ENCODE peak calls at places on chromosomes 12 and 14, in nine cellular contexts. One of them, this sample, is unnamed.

GRCh38 chr12:21975293-21975692 is 34.1 kb upstream of the ABCC9 start:
- DNase-seq in T-cell: no peak
- DNase-seq in stimulated activated CD4-positive, alpha-beta T cell treated with anti-CD3 and anti-CD28 coated beads, Interleukin-4, amount 100 ng/mL, for 48 hours: no peak
- DNase-seq in kidney epithelial cell: no peak
- DNase-seq in GM12865: no peak
- DNase-seq in IMR-90: no peak
- DNase-seq in naive thymus-derived CD8-positive, alpha-beta T cell: no peak
- DNase-seq in Daoy: no peak
- DNase-seq in prostate gland: no peak
- DNase-seq in this sample: no peak

GRCh38 chr14:56554301-56554700 is 25.3 kb upstream of the TMEM260 start:
- DNase-seq in T-cell: no peak
- DNase-seq in stimulated activated CD4-positive, alpha-beta T cell treated with anti-CD3 and anti-CD28 coated beads, Interleukin-4, amount 100 ng/mL, for 48 hours: no peak
- DNase-seq in kidney epithelial cell: no peak
- DNase-seq in GM12865: no peak
- DNase-seq in IMR-90: no peak
- DNase-seq in naive thymus-derived CD8-positive, alpha-beta T cell: no peak
- DNase-seq in Daoy: no peak
- DNase-seq in prostate gland: no peak
- DNase-seq in this sample: no peak

GRCh38 chr14:90053044-90053443 is 8.8 kb upstream of the KCNK13 start:
- DNase-seq in T-cell: no peak
- DNase-seq in stimulated activated CD4-positive, alpha-beta T cell treated with anti-CD3 and anti-CD28 coated beads, Interleukin-4, amount 100 ng/mL, for 48 hours: no peak
- DNase-seq in kidney epithelial cell: no peak
- DNase-seq in GM12865: no peak
- DNase-seq in IMR-90: peak
- DNase-seq in naive thymus-derived CD8-positive, alpha-beta T cell: no peak
- DNase-seq in Daoy: no peak
- DNase-seq in prostate gland: no peak
- DNase-seq in this sample: no peak

GRCh38 chr12:28759334-28759733 is 389.7 kb upstream of the FAR2 start:
- DNase-seq in T-cell: no peak
- DNase-seq in stimulated activated CD4-positive, alpha-beta T cell treated with anti-CD3 and anti-CD28 coated beads, Interleukin-4, amount 100 ng/mL, for 48 hours: no peak
- DNase-seq in kidney epithelial cell: peak
- DNase-seq in GM12865: no peak
- DNase-seq in IMR-90: peak
- DNase-seq in naive thymus-derived CD8-positive, alpha-beta T cell: no peak
- DNase-seq in Daoy: no peak
- DNase-seq in prostate gland: no peak
- DNase-seq in this sample: no peak

GRCh38 chr12:54412786-54413185 is 6.3 kb downstream of the ITGA5 start:
- DNase-seq in T-cell: no peak
- DNase-seq in stimulated activated CD4-positive, alpha-beta T cell treated with anti-CD3 and anti-CD28 coated beads, Interleukin-4, amount 100 ng/mL, for 48 hours: no peak
- DNase-seq in kidney epithelial cell: no peak
- DNase-seq in GM12865: no peak
- DNase-seq in IMR-90: no peak
- DNase-seq in naive thymus-derived CD8-positive, alpha-beta T cell: no peak
- DNase-seq in Daoy: no peak
- DNase-seq in prostate gland: no peak
- DNase-seq in this sample: no peak

GRCh38 chr12:21697829-21698630 is 40.4 kb upstream of the LDHB start:
- DNase-seq in T-cell: no peak
- DNase-seq in stimulated activated CD4-positive, alpha-beta T cell treated with anti-CD3 and anti-CD28 coated beads, Interleukin-4, amount 100 ng/mL, for 48 hours: no peak
- DNase-seq in kidney epithelial cell: no peak
- DNase-seq in GM12865: peak
- DNase-seq in IMR-90: peak
- DNase-seq in naive thymus-derived CD8-positive, alpha-beta T cell: peak
- DNase-seq in Daoy: peak
- DNase-seq in prostate gland: no peak
- DNase-seq in this sample: no peak

GRCh38 chr14:102262894-102263462 is 42.0 kb downstream of the MOK start:
- DNase-seq in T-cell: no peak
- DNase-seq in stimulated activated CD4-positive, alpha-beta T cell treated with anti-CD3 and anti-CD28 coated beads, Interleukin-4, amount 100 ng/mL, for 48 hours: no peak
- DNase-seq in kidney epithelial cell: peak
- DNase-seq in GM12865: no peak
- DNase-seq in IMR-90: peak
- DNase-seq in naive thymus-derived CD8-positive, alpha-beta T cell: no peak
- DNase-seq in Daoy: peak
- DNase-seq in prostate gland: no peak
- DNase-seq in this sample: no peak

GRCh38 chr14:86481105-86481504 is 951.2 kb downstream of the FLRT2 start:
- DNase-seq in T-cell: no peak
- DNase-seq in stimulated activated CD4-positive, alpha-beta T cell treated with anti-CD3 and anti-CD28 coated beads, Interleukin-4, amount 100 ng/mL, for 48 hours: no peak
- DNase-seq in kidney epithelial cell: peak
- DNase-seq in GM12865: no peak
- DNase-seq in IMR-90: peak
- DNase-seq in naive thymus-derived CD8-positive, alpha-beta T cell: no peak
- DNase-seq in Daoy: peak
- DNase-seq in prostate gland: no peak
- DNase-seq in this sample: no peak

GRCh38 chr14:100605706-100606686 is 18.8 kb upstream of the BEGAIN start:
- DNase-seq in T-cell: no peak
- DNase-seq in stimulated activated CD4-positive, alpha-beta T cell treated with anti-CD3 and anti-CD28 coated beads, Interleukin-4, amount 100 ng/mL, for 48 hours: no peak
- DNase-seq in kidney epithelial cell: no peak
- DNase-seq in GM12865: no peak
- DNase-seq in IMR-90: peak
- DNase-seq in naive thymus-derived CD8-positive, alpha-beta T cell: no peak
- DNase-seq in Daoy: peak
- DNase-seq in prostate gland: no peak
- DNase-seq in this sample: no peak

GRCh38 chr12:3885179-3886094 is 12.2 kb upstream of the PARP11 start:
- DNase-seq in T-cell: no peak
- DNase-seq in stimulated activated CD4-positive, alpha-beta T cell treated with anti-CD3 and anti-CD28 coated beads, Interleukin-4, amount 100 ng/mL, for 48 hours: no peak
- DNase-seq in kidney epithelial cell: no peak
- DNase-seq in GM12865: peak
- DNase-seq in IMR-90: peak
- DNase-seq in naive thymus-derived CD8-positive, alpha-beta T cell: peak
- DNase-seq in Daoy: peak
- DNase-seq in prostate gland: peak
- DNase-seq in this sample: no peak

GRCh38 chr12:69318225-69318624 is 30.0 kb upstream of the LYZ start:
- DNase-seq in T-cell: no peak
- DNase-seq in stimulated activated CD4-positive, alpha-beta T cell treated with anti-CD3 and anti-CD28 coated beads, Interleukin-4, amount 100 ng/mL, for 48 hours: no peak
- DNase-seq in kidney epithelial cell: no peak
- DNase-seq in GM12865: no peak
- DNase-seq in IMR-90: no peak
- DNase-seq in naive thymus-derived CD8-positive, alpha-beta T cell: no peak
- DNase-seq in Daoy: no peak
- DNase-seq in prostate gland: no peak
- DNase-seq in this sample: no peak

GRCh38 chr12:50637870-50638481 is 125.9 kb upstream of the ATF1 start:
- DNase-seq in T-cell: no peak
- DNase-seq in stimulated activated CD4-positive, alpha-beta T cell treated with anti-CD3 and anti-CD28 coated beads, Interleukin-4, amount 100 ng/mL, for 48 hours: no peak
- DNase-seq in kidney epithelial cell: no peak
- DNase-seq in GM12865: peak
- DNase-seq in IMR-90: peak
- DNase-seq in naive thymus-derived CD8-positive, alpha-beta T cell: peak
- DNase-seq in Daoy: no peak
- DNase-seq in prostate gland: no peak
- DNase-seq in this sample: no peak

This sample was measured in stimulated activated CD8-positive, alpha-beta memory T cell treated with anti-CD3 and anti-CD28 coated beads, Interleukin-15, amount 100 ng/mL, for 1 hour.